ENCODE peak calls at places on chromosomes 4 and X, in four cellular contexts. Z is pancreas, U is psoas muscle, F is endothelial cell of umbilical vein. N is an unnamed sample.

GRCh38 chr4:125334936-125335335 is 20.2 kb downstream of the FAT4 start:
- DNase-seq in F (peak), U (no peak), Z (no peak), N (no peak)

GRCh38 chr4:142567620-142568451 is 278.3 kb downstream of the INPP4B start:
- DNase-seq in Z (peak), F (no peak), U (no peak), N (no peak)

GRCh38 chrX:39532761-39533160 is 565.0 kb downstream of the BCOR start:
- DNase-seq in U (no peak), F (no peak), Z (no peak), N (no peak)

GRCh38 chrX:148310402-148311200 is 189.8 kb upstream of the AFF2 start:
- DNase-seq in U (no peak), F (no peak), Z (no peak), N (no peak)

GRCh38 chrX:56789518-56790070 is 60.6 kb downstream of the NBDY start:
- DNase-seq in U (no peak), Z (no peak), F (no peak), N (no peak)

GRCh38 chr4:145821771-145822170 is 116.9 kb downstream of the ZNF827 start:
- DNase-seq in Z (no peak), F (no peak), U (no peak), N (no peak)

GRCh38 chr4:72286185-72286584 is 254.4 kb downstream of the NPFFR2 start:
- DNase-seq in Z (no peak), U (no peak), F (peak), N (no peak)

GRCh38 chr4:185167205-185167604 is 24.1 kb downstream of the SLC25A4 start:
- DNase-seq in Z (no peak), U (no peak), F (no peak), N (no peak)

GRCh38 chr4:9936128-9936644 is 85.1 kb downstream of the SLC2A9 start:
- DNase-seq in Z (no peak), F (no peak), U (no peak), N (no peak)

GRCh38 chr4:32485976-32486375 is 1765.8 kb downstream of the PCDH7 start:
- DNase-seq in F (no peak), U (no peak), Z (no peak), N (no peak)

GRCh38 chr4:26819478-26819877 is 41.2 kb upstream of the STIM2 start:
- DNase-seq in Z (no peak), F (no peak), U (no peak), N (no peak)

GRCh38 chrX:38175140-38175539 is 45.5 kb downstream of the SRPX start:
- DNase-seq in F (peak), Z (peak), U (no peak), N (no peak)

GRCh38 chr4:46211406-46211805 is 87.6 kb upstream of the GABRG1 start:
- DNase-seq in Z (no peak), F (no peak), U (no peak), N (no peak)

DNA sequence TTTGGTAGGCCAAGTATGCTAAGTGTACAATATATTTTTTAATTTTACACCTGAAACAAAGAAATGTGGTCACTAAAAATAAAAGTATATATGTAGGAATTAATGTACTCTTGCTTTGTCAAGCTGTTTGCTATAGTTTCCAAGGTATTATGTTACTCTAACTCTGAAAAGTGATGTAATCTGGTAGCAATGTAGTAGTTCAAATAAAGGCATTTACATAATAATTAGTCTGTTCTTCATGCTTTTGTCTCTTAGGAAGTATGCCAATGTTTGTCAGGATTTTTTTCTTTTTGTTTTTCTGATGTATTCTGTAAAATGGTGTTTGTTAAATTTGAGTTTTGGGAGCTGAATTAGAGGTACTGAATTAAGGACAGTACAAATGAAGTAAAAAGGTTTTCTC is 89.5 kb downstream of the PLS3 start:
- DNase-seq in U (no peak), Z (no peak), F (no peak), N (no peak)
- H3K27ac ChIP-seq in U (no peak), Z (no peak), F (no peak), N (no peak)

GRCh38 chrX:130103605-130104004 is 6.7 kb downstream of the ELF4 start:
- DNase-seq in F (no peak), U (peak), Z (no peak), N (no peak)
- H3K4me3 ChIP-seq in F (no peak), U (no peak), Z (no peak), N (no peak)

GRCh38 chr4:982291-982690 is 4.6 kb upstream of the IDUA start:
- DNase-seq in F (no peak), U (no peak), Z (no peak), N (peak)
- H3K27ac ChIP-seq in F (no peak), U (no peak), Z (no peak), N (no peak)

GRCh38 chr4:8591626-8592365 is 769 bp upstream of the CPZ start:
- DNase-seq in F (no peak), U (peak), Z (no peak), N (peak)

GRCh38 chr4:8595237-8596087 is 2.9 kb downstream of the CPZ start:
- DNase-seq in U (no peak), Z (no peak), F (no peak), N (no peak)

GRCh38 chr4:8592366-8593267 is at the start of gene CPZ:
- DNase-seq in U (no peak), F (no peak), Z (no peak), N (no peak)

GRCh38 chr4:8594097-8595038 is 1.8 kb downstream of the CPZ start:
- DNase-seq in Z (peak), F (peak), U (no peak), N (peak)

GRCh38 chr4:8593268-8594096 is 917 bp downstream of the CPZ start:
- DNase-seq in F (no peak), U (no peak), Z (no peak), N (no peak)
- H3K4me3 ChIP-seq in F (no peak), U (no peak), Z (no peak), N (no peak)

GRCh38 chr4:177855543-177856197 is 413.4 kb upstream of the AGA start:
- DNase-seq in F (no peak), U (no peak), Z (no peak), N (no peak)

DNA sequence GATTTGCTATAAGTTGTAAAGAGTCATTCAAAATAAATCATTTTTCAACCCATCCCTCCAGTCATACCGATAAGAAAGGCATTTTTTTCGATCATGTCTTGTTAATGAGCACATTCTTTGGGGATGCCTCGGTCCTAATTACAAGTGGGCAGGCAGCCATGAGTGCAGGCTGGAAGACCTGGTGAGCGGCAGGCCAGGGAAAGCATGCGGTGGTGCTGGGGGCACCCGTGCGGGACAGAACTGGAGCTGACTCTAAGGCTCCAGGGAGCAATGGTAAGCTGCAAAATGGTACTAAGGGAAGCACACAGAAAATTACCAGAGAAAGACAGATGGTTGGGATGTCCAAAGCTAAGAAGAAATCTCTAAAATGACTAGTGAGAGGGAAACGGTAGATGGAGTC is 411.0 kb upstream of the AGA start:
- DNase-seq in U (no peak), F (no peak), Z (no peak), N (no peak)
- H3K27ac ChIP-seq in U (no peak), F (no peak), Z (no peak), N (no peak)

GRCh38 chr4:103076777-103077347 is 301 bp upstream of the SLC9B2 start:
- DNase-seq in U (no peak), Z (no peak), F (no peak), N (no peak)

GRCh38 chr4:103074039-103074438 is 2.5 kb downstream of the SLC9B2 start:
- DNase-seq in U (no peak), Z (no peak), F (no peak), N (no peak)

GRCh38 chr4:103075894-103076776 is at the start of gene SLC9B2:
- DNase-seq in Z (peak), F (peak), U (peak), N (peak)

GRCh38 chr4:103075435-103075893 is 1.1 kb downstream of the SLC9B2 start:
- DNase-seq in U (no peak), F (peak), Z (no peak), N (no peak)

GRCh38 chr4:103074598-103075434 is 1.7 kb downstream of the SLC9B2 start:
- DNase-seq in Z (no peak), U (no peak), F (peak), N (no peak)
- H3K4me3 ChIP-seq in Z (no peak), U (peak), F (peak), N (no peak)

GRCh38 chr4:108574402-108574801 is 46.0 kb upstream of the RPL34 start:
- DNase-seq in F (no peak), Z (no peak), U (no peak), N (no peak)
- H3K27ac ChIP-seq in F (no peak), Z (no peak), U (no peak), N (no peak)

GRCh38 chrX:107654778-107655761 is 26.8 kb downstream of the PRPS1 start:
- DNase-seq in Z (peak), U (peak), F (peak), N (peak)
- H3K4me3 ChIP-seq in Z (no peak), U (no peak), F (no peak), N (no peak)

GRCh38 chrX:55452825-55453124 is 848 bp downstream of the MAGEH1 start:
- DNase-seq in F (no peak), U (no peak), Z (no peak), N (no peak)
- H3K27ac ChIP-seq in F (no peak), U (no peak), Z (peak), N (peak)

GRCh38 chr4:6916587-6917444 is 7.2 kb downstream of the TBC1D14 start:
- DNase-seq in U (peak), F (peak), Z (no peak), N (no peak)
- H3K4me3 ChIP-seq in U (no peak), F (no peak), Z (no peak), N (no peak)

N was measured in right cardiac atrium.